ENCODE peak calls at places on chromosomes 7 and 10, in ten cellular contexts. W is esophagus muscularis mucosa, Z is stomach, G is H1, Y is SK-N-SH, D is transverse colon, O is upper lobe of left lung, U is tibial nerve, B is suprapubic skin, I is sigmoid colon. T is an unnamed sample. For H3K27me3, the result is how much of the 10 kb centered on the place peaks cover.

GRCh38 chr7:115680921-115681320 is 349.6 kb downstream of the TFEC start:
- DNase-seq in W (no peak), Z (no peak), G (no peak), Y (no peak), D (no peak), O (no peak), U (no peak), B (no peak), I (no peak), T (no peak)

GRCh38 chr7:4043988-4044387 is 638.1 kb upstream of the FOXK1 start:
- DNase-seq in W (no peak), Z (no peak), G (peak), Y (peak), D (no peak), O (no peak), U (no peak), B (no peak), I (no peak), T (no peak)

GRCh38 chr7:146119016-146119415 is 2.4 kb downstream of the CNTNAP2 start:
- DNase-seq in W (no peak), Z (no peak), G (no peak), Y (peak), D (no peak), O (no peak), U (no peak), B (no peak), I (no peak), T (no peak)

GRCh38 chr7:101941481-101942383 is 124.3 kb downstream of the CUX1 start:
- DNase-seq in W (no peak), Z (peak), G (no peak), Y (no peak), D (peak), O (peak), U (peak), B (no peak), I (peak), T (peak)

GRCh38 chr7:150811-151221 is 41.6 kb upstream of the FAM20C start:
- DNase-seq in W (no peak), Z (no peak), G (no peak), Y (no peak), D (no peak), O (peak), U (no peak), B (peak), I (no peak), T (peak)

GRCh38 chr7:33596694-33597093 is 308.6 kb upstream of the BMPER start:
- DNase-seq in W (no peak), Z (no peak), G (no peak), Y (no peak), D (no peak), O (no peak), U (no peak), B (no peak), I (no peak), T (no peak)

GRCh38 chr10:43684198-43684559 is 35.5 kb upstream of the ZNF32 start:
- DNase-seq in W (no peak), Z (no peak), G (no peak), Y (no peak), D (no peak), O (no peak), U (no peak), B (no peak), I (peak), T (no peak)

GRCh38 chr10:103986360-103986759 is 19.4 kb downstream of the SLK start:
- DNase-seq in W (no peak), Z (no peak), G (no peak), Y (no peak), D (no peak), O (no peak), U (no peak), B (no peak), I (no peak), T (no peak)

GRCh38 chr10:6228010-6228511 is 25.3 kb downstream of the PFKFB3 start:
- DNase-seq in W (no peak), Z (no peak), G (no peak), Y (peak), D (no peak), O (no peak), U (peak), B (no peak), I (no peak), T (no peak)

DNA sequence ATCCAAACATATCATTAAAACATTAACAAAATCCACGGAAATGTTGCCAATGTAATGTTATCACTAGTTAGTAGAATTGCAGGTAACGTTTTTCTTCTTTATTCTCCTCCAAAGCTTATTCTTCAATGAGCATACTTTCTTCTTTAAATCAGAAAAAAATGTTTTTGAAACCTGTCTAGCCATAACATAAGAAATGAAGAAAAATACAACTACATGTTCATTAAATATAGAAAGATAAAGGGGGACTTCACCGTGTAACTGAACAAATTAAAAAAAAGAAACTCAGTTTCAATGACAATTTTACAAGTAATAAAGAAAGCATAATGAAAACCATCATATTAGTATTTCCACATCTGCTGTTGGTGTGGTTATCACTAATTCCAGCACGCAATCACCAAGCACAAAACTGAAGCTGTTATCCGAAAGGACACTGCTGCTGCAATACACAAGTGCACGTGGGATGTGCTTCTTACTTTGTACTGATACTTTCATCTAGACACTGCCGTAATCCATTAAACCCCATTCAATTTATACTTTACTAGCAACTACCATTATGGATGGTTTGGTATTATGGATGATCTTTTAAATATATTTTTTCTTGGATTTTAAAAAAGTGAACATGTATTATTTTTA is 9.6 kb downstream of the ESYT2 start:
- DNase-seq in W (peak), Z (no peak), G (no peak), Y (no peak), D (no peak), O (no peak), U (no peak), B (no peak), I (no peak), T (no peak)
- H3K27ac ChIP-seq in W (peak), Z (peak), G (no peak), Y (peak), D (peak), O (peak), U (peak), B (peak), I (peak), T (no peak)

GRCh38 chr7:99927536-99927935 is 1.9 kb downstream of the GJC3 start:
- DNase-seq in W (no peak), Z (no peak), G (no peak), Y (no peak), D (no peak), O (no peak), U (no peak), B (no peak), I (no peak), T (no peak)
- H3K27me3 ChIP-seq in W (under half), Z (under half), G (under half), Y (under half), D (under half), O (under half), U (under half), B (under half), I (under half), T (under half)

DNA sequence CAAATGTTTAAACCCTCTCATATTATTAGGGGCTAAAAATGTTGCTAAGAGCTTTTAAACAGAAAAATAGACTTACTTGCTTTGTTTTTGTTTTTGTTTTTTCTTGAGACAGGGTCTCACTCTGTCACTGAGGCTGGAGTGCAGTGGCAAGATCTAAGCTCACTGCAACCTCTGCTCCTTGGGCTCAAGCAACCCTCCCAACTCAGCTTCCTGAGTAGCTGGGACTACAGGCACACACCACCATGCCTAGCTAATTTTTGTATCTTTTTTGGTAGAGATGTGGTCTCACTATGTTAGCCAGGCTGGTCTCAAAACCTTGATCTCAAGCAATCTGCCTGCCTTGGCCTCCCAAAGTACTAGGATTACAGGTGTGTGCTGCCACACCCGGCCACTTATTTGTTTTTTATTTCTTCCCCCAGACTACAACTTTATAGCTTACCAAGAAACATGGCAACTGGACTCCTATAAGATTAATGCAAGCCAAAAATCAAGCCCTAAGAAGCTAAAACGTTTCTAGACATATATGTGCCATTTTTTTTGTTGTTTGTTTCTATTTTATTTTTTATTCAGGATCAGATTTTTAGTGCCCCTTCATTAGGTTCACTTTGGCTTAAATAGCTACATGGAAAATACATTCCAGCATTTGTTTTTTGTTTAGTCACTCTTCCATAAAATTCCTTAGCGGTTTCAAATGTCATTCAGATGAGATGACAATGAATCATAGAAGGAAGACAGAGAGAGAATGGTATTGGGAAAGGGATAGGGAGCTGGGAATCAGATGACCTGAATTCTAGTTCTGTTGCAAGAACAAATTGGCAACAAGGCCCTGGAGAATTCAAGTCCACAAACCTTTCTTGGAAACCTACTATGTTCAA is 163.4 kb upstream of the MKLN1 start:
- DNase-seq in W (no peak), Z (no peak), G (peak), Y (no peak), D (no peak), O (no peak), U (no peak), B (no peak), I (no peak), T (no peak)
- TF ChIP-seq EP300 in W (no peak), Z (no peak), G (no peak), Y (peak), D (no peak), O (no peak), U (no peak), B (no peak), I (no peak), T (no peak)

GRCh38 chr7:2019693-2020511 is 212.8 kb downstream of the MAD1L1 start:
- DNase-seq in W (no peak), Z (no peak), G (no peak), Y (peak), D (peak), O (peak), U (peak), B (peak), I (peak), T (peak)
- H3K27ac ChIP-seq in W (peak), Z (peak), G (no peak), Y (peak), D (peak), O (peak), U (peak), B (peak), I (peak), T (no peak)

DNA sequence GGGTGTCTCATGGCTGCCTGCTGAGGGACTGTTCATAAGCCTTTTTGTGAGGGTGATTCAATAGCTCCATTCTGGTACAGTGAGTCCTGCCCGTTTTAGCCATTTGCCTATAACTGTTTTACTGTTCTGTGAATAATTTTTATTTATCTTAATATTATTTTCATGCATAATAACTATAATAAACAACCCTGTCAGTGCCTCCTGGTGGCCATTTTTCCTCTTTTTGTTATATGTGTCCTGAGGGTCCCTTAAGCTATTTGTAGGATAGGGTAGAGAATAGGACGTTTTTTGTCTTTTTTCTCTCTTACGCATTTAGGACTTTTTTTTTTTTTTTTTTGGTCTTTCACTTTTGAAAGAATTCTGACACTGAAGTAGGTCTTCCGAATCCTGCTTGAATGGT is 2.9 kb downstream of the C1QL3 start:
- DNase-seq in W (no peak), Z (no peak), G (no peak), Y (peak), D (no peak), O (no peak), U (no peak), B (no peak), I (no peak), T (no peak)
- H3K27me3 ChIP-seq in W (under half), Z (under half), G (under half), Y (under half), D (under half), O (under half), U (under half), B (under half), I (under half), T (under half)

GRCh38 chr7:109522585-109522984 is 952.9 kb downstream of the DNAJB9 start:
- DNase-seq in W (no peak), Z (no peak), G (no peak), Y (no peak), D (no peak), O (no peak), U (no peak), B (no peak), I (no peak), T (no peak)

GRCh38 chr7:109532262-109532992 is 962.8 kb downstream of the DNAJB9 start:
- DNase-seq in W (no peak), Z (no peak), G (no peak), Y (no peak), D (no peak), O (no peak), U (no peak), B (no peak), I (no peak), T (no peak)

GRCh38 chr7:109529712-109530111 is 960.0 kb downstream of the DNAJB9 start:
- DNase-seq in W (no peak), Z (no peak), G (no peak), Y (no peak), D (no peak), O (no peak), U (no peak), B (no peak), I (no peak), T (no peak)

DNA sequence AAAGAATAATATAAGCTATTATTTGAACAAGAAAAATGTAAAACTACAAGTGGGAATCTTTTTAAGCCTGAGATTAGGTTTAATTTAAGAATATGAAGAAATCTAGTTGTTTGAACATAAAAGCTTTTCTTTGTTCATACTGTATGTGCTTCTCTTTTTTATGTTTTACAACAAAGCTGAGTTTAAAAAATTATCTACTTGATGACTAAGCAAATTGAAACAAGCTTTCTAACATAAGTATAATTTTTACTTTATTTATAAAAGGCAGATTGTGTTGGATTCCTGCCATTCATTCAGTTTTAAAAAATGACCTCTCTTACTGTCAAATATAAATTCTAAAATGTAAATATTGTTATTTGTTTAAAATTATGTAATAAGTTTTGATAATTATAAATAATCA is 958.2 kb downstream of the DNAJB9 start:
- DNase-seq in W (no peak), Z (no peak), G (no peak), Y (no peak), D (no peak), O (no peak), U (no peak), B (no peak), I (no peak), T (no peak)
- TF ChIP-seq EP300 in W (no peak), Z (no peak), G (no peak), Y (no peak), D (no peak), O (no peak), U (no peak), B (no peak), I (no peak), T (no peak)

GRCh38 chr7:140902305-140902953 is 22.3 kb downstream of the BRAF start:
- DNase-seq in W (no peak), Z (no peak), G (no peak), Y (no peak), D (no peak), O (no peak), U (no peak), B (no peak), I (no peak), T (no peak)
- H3K27ac ChIP-seq in W (no peak), Z (no peak), G (no peak), Y (no peak), D (no peak), O (peak), U (no peak), B (no peak), I (no peak), T (no peak)

GRCh38 chr10:14263041-14263440 is 67.7 kb downstream of the FRMD4A start:
- DNase-seq in W (peak), Z (no peak), G (no peak), Y (no peak), D (no peak), O (no peak), U (no peak), B (no peak), I (no peak), T (no peak)
- H3K27me3 ChIP-seq in W (under half), Z (under half), G (under half), Y (under half), D (under half), O (under half), U (under half), B (under half), I (under half), T (under half)

DNA sequence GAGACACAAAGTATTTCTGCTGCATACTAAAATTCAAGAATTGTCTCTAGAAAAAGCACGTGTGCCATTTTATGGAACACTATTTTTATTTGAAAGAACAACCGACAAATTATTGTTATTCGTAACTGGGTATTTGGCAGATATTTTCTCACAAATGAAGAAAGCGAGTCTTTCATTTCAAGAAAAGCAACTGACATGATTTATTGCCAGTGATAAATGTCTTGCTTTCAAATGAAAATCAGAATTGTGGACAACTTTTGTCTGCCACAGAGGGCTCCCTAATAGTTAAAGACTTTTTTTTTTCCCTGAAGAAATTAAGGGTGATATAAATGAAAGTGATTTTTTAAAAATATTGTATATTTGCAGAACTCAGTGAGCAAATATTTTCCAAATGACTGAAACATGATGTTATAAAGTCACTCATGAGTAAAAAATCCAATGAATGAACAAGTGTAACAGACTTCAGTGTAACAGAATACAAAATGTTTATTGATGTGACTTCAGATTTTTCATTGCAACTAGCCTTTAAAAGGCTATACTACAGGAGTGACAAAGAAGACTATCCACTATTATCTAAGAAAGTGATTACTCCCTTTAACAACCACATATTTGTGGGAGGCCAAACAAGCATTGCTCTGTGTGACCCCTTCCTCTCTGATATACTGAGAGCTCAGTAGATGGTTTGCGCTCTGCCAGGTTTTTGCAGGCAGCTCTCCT is 49.0 kb upstream of the SEMA3E start:
- DNase-seq in W (no peak), Z (no peak), G (no peak), Y (no peak), D (no peak), O (no peak), U (no peak), B (no peak), I (no peak), T (no peak)
- TF ChIP-seq EP300 in W (no peak), Z (no peak), G (no peak), Y (no peak), D (no peak), O (no peak), U (no peak), B (no peak), I (no peak), T (no peak)

T was measured in ovary.